ENCODE peak calls at places on chromosomes 7 and 10, in nine cellular contexts. O is left ventricle myocardium inferior, V is right lobe of liver, A is transverse colon, I is heart right ventricle, L is adrenal gland, J is psoas muscle, W is dorsolateral prefrontal cortex, S is fibroblast of lung. D is an unnamed sample. For H3K27me3, the result is how much of the 10 kb centered on the place peaks cover.

GRCh38 chr7:47943676-47944474 is 4.4 kb downstream of the PKD1L1 start:
- DNase-seq in O (no peak), V (no peak), A (no peak), I (no peak), L (no peak), J (no peak), W (no peak), S (no peak), D (no peak)

GRCh38 chr7:7190142-7190541 is 7.8 kb downstream of the C1GALT1 start:
- DNase-seq in O (no peak), V (no peak), A (no peak), I (no peak), L (no peak), J (no peak), W (no peak), S (peak), D (no peak)

GRCh38 chr7:138898255-138898654 is 82.9 kb downstream of the KIAA1549 start:
- DNase-seq in O (no peak), V (no peak), A (no peak), I (no peak), L (no peak), J (no peak), W (no peak), S (no peak), D (no peak)

GRCh38 chr10:12603766-12604470 is 254.6 kb downstream of the CAMK1D start:
- DNase-seq in O (no peak), V (no peak), A (peak), I (no peak), L (no peak), J (no peak), W (no peak), S (no peak), D (no peak)

GRCh38 chr7:132387596-132387995 is 188.7 kb downstream of the PLXNA4 start:
- DNase-seq in O (no peak), V (no peak), A (no peak), I (no peak), L (no peak), J (no peak), W (no peak), S (no peak), D (no peak)

GRCh38 chr7:28774529-28775057 is 183.5 kb downstream of the TRIL start:
- DNase-seq in O (no peak), V (no peak), A (no peak), I (no peak), L (no peak), J (no peak), W (no peak), S (peak), D (no peak)

GRCh38 chr7:106346678-106347217 is 62.0 kb upstream of the NAMPT start:
- DNase-seq in O (no peak), V (no peak), A (no peak), I (no peak), L (no peak), J (no peak), W (no peak), S (peak), D (no peak)

GRCh38 chr7:42139751-42140150 is 97.3 kb downstream of the GLI3 start:
- DNase-seq in O (no peak), V (no peak), A (no peak), I (no peak), L (no peak), J (no peak), W (no peak), S (no peak), D (no peak)

GRCh38 chr10:56255298-56255697 is 105.8 kb downstream of the ZWINT start:
- DNase-seq in O (no peak), V (no peak), A (no peak), I (no peak), L (no peak), J (no peak), W (no peak), S (no peak), D (no peak)

GRCh38 chr7:122544463-122544862 is 154.5 kb downstream of the RNF133 start:
- DNase-seq in O (no peak), V (no peak), A (peak), I (peak), L (peak), J (no peak), W (no peak), S (no peak), D (no peak)

GRCh38 chr7:157474685-157475084 is 137.9 kb downstream of the DNAJB6 start:
- DNase-seq in O (no peak), V (peak), A (no peak), I (no peak), L (no peak), J (no peak), W (no peak), S (no peak), D (peak)

GRCh38 chr7:112202819-112203218 is 3.4 kb downstream of the DOCK4 start:
- DNase-seq in O (no peak), V (peak), A (peak), I (no peak), L (peak), J (peak), W (no peak), S (no peak), D (no peak)

GRCh38 chr7:102081244-102081627 is 205.4 kb upstream of the SH2B2 start:
- DNase-seq in O (no peak), V (no peak), A (no peak), I (no peak), L (no peak), J (no peak), W (no peak), S (no peak), D (no peak)

GRCh38 chr10:6583447-6583846 is 3.4 kb upstream of the PRKCQ start:
- DNase-seq in O (no peak), V (no peak), A (no peak), I (no peak), L (no peak), J (no peak), W (no peak), S (no peak), D (no peak)

GRCh38 chr7:98286093-98286525 is 4.6 kb downstream of the BRI3 start:
- DNase-seq in O (peak), V (peak), A (peak), I (peak), L (peak), J (peak), W (no peak), S (peak), D (no peak)

GRCh38 chr7:5423272-5423843 is at the start of gene TNRC18:
- DNase-seq in O (peak), V (peak), A (peak), I (no peak), L (peak), J (peak), W (peak), S (no peak), D (no peak)

GRCh38 chr10:83908987-83909386 is 230.3 kb upstream of the GHITM start:
- DNase-seq in O (no peak), V (no peak), A (no peak), I (no peak), L (no peak), J (no peak), W (no peak), S (no peak), D (no peak)

GRCh38 chr7:109842386-109842785 is 1248.5 kb upstream of the LRRN3 start:
- DNase-seq in O (no peak), V (no peak), A (no peak), I (no peak), L (no peak), J (no peak), W (no peak), S (no peak), D (no peak)

GRCh38 chr10:97312897-97313296 is 6.2 kb upstream of the FRAT1 start:
- DNase-seq in O (no peak), V (no peak), A (no peak), I (no peak), L (no peak), J (no peak), W (no peak), S (no peak), D (no peak)

GRCh38 chr10:82981137-82981723 is 1106.2 kb downstream of the NRG3 start:
- DNase-seq in O (no peak), V (no peak), A (no peak), I (no peak), L (no peak), J (no peak), W (no peak), S (peak), D (peak)

GRCh38 chr10:113132651-113133088 is 182.6 kb downstream of the TCF7L2 start:
- DNase-seq in O (no peak), V (no peak), A (no peak), I (no peak), L (no peak), J (no peak), W (no peak), S (peak), D (peak)
- H3K27ac ChIP-seq in O (peak), V (no peak), A (peak), I (peak), L (no peak), J (no peak), W (no peak), S (no peak), D (no peak)

GRCh38 chr10:120131183-120131582 is 238.7 kb downstream of the SEC23IP start:
- DNase-seq in O (no peak), V (no peak), A (no peak), I (no peak), L (peak), J (no peak), W (no peak), S (no peak), D (no peak)
- TF ChIP-seq CTCF in O (no peak), V (no peak), A (no peak), I (no peak), L (no peak), J (no peak), W (no peak), S (no peak), D (no peak)

GRCh38 chr7:2638224-2638991 is 6.6 kb downstream of the TTYH3 start:
- DNase-seq in O (peak), V (peak), A (no peak), I (peak), L (peak), J (peak), W (no peak), S (peak), D (no peak)

GRCh38 chr7:2639151-2639993 is 7.6 kb downstream of the TTYH3 start:
- DNase-seq in O (no peak), V (no peak), A (no peak), I (no peak), L (peak), J (no peak), W (no peak), S (no peak), D (no peak)

GRCh38 chr7:2637066-2637471 is 5.3 kb downstream of the TTYH3 start:
- DNase-seq in O (no peak), V (no peak), A (no peak), I (no peak), L (no peak), J (peak), W (no peak), S (no peak), D (no peak)

GRCh38 chr7:2635810-2636701 is 4.3 kb downstream of the TTYH3 start:
- DNase-seq in O (peak), V (peak), A (no peak), I (peak), L (peak), J (peak), W (no peak), S (no peak), D (no peak)

GRCh38 chr7:2637505-2638223 is 5.9 kb downstream of the TTYH3 start:
- DNase-seq in O (peak), V (peak), A (peak), I (peak), L (peak), J (peak), W (no peak), S (no peak), D (no peak)
- H3K27me3 ChIP-seq in O (under half), V (under half), A (under half), I (under half), L (under half), J (under half), W (under half), S (under half), D (under half)

DNA sequence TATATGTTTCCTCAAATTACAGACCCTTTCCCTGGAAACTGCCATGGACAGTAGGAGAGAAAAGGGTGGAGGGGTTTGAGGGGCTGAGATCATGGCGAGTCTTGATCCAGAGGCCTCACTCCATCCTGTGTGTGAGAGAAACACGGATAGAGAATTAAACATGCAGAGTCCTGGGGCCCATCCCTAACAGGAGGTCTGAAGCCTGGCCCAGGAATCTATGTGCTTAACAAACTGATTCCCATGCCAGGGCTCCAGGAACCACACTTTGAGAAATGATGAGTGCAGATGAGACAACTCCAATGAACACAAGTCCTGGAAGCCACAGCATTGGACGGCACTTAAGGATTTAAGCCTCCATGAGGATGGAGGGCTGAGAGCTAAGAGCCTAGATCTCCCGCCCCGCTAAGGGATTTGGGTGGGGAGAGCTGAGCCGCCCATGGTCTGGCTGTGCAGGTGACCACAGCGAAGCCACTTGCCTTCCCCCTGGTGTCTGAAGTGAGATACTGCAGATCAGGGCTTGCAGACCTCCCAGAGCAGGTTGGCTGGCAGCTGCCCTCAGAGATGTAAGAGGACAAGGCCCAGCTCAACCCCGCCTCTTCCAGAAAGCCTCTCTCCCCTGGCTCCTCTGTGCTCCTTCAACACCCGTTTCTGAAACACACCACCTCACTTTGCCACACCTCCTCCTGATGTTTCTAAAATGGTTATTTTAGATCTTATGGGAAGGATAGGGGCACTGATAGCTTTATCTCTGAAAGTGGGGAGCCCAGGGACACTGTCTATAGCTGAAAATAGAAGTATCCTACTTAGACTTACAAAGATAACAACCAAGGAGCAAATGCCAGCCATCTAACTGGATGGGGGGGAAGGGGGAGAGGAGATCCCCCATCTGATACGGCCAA is 24.8 kb upstream of the EIF5AL1 start:
- DNase-seq in O (peak), V (peak), A (peak), I (peak), L (peak), J (peak), W (no peak), S (peak), D (peak)
- H3K27ac ChIP-seq in O (peak), V (no peak), A (peak), I (peak), L (no peak), J (peak), W (no peak), S (peak), D (no peak)

GRCh38 chr10:128125944-128126764 is at the start of gene MKI67:
- DNase-seq in O (peak), V (peak), A (peak), I (peak), L (peak), J (peak), W (peak), S (peak), D (peak)
- TF ChIP-seq CTCF in O (no peak), V (no peak), A (no peak), I (no peak), L (no peak), J (no peak), W (no peak), S (no peak), D (no peak)

GRCh38 chr10:75622503-75622902 is 191.1 kb downstream of the LRMDA start:
- DNase-seq in O (no peak), V (no peak), A (no peak), I (no peak), L (no peak), J (no peak), W (no peak), S (no peak), D (no peak)
- H3K27me3 ChIP-seq in O (under half), V (under half), A (under half), I (under half), L (under half), J (under half), W (under half), S (under half), D (under half)

D was measured in WERI-Rb-1.